ENCODE peak calls at places on chromosomes 5 and 9, in five cellular contexts. E, T, L, S and W are unnamed samples.

GRCh38 chr9:114038724-114039313 is 39.3 kb downstream of the AMBP start:
- DNase-seq in S (no peak), T (no peak), E (no peak), L (no peak), W (peak; percentile 36)

GRCh38 chr5:134083517-134083916 is 31.0 kb upstream of the TCF7 start:
- DNase-seq in L (no peak), S (no peak), T (no peak), E (no peak), W (no peak)

GRCh38 chr9:4381744-4382143 is 81.9 kb upstream of the GLIS3 start:
- DNase-seq in S (no peak), L (no peak), T (no peak), E (no peak), W (no peak)

GRCh38 chr9:100577776-100578448 is at the start of gene CAVIN4:
- DNase-seq in E (no peak), L (peak; percentile 55), S (no peak), T (peak; percentile 38), W (no peak)

GRCh38 chr5:150492621-150493020 is 15.3 kb upstream of the NDST1 start:
- DNase-seq in S (no peak), E (no peak), L (peak; percentile 82), T (no peak), W (no peak)

GRCh38 chr9:21465859-21466518 is 16.1 kb downstream of the IFNE start:
- DNase-seq in T (no peak), E (peak; percentile 64), L (peak; percentile 69), S (peak; percentile 41), W (no peak)

GRCh38 chr5:149240354-149240998 is 31.2 kb upstream of the AFAP1L1 start:
- DNase-seq in S (no peak), T (no peak), L (no peak), E (no peak), W (peak; percentile 51)

GRCh38 chr5:10306806-10307205 is 896 bp downstream of the CMBL start:
- DNase-seq in S (no peak), E (no peak), L (no peak), T (no peak), W (no peak)

GRCh38 chr5:23631283-23632045 is 124.1 kb downstream of the PRDM9 start:
- DNase-seq in L (peak; percentile 98), S (no peak), T (peak; percentile 30), E (no peak), W (no peak)
- H3K4me3 ChIP-seq in L (no peak overlapping the region), S (no peak overlapping the region), T (no peak overlapping the region), E (no peak overlapping the region), W (no peak overlapping the region)

GRCh38 chr9:104386020-104386419 is 118.0 kb upstream of the OR13F1 start:
- DNase-seq in S (no peak), L (no peak), E (peak; percentile 4), T (no peak), W (no peak)
- H3K4me3 ChIP-seq in S (no peak overlapping the region), L (no peak overlapping the region), E (no peak overlapping the region), T (no peak overlapping the region), W (no peak overlapping the region)

GRCh38 chr5:95080026-95080425 is 204.9 kb downstream of the MCTP1 start:
- DNase-seq in E (no peak), T (no peak), S (no peak), L (peak; percentile 16), W (no peak)
- H3K4me3 ChIP-seq in E (no peak overlapping the region), T (peak overlapping the region; percentile 63), S (no peak overlapping the region), L (no peak overlapping the region), W (no peak overlapping the region)

DNA sequence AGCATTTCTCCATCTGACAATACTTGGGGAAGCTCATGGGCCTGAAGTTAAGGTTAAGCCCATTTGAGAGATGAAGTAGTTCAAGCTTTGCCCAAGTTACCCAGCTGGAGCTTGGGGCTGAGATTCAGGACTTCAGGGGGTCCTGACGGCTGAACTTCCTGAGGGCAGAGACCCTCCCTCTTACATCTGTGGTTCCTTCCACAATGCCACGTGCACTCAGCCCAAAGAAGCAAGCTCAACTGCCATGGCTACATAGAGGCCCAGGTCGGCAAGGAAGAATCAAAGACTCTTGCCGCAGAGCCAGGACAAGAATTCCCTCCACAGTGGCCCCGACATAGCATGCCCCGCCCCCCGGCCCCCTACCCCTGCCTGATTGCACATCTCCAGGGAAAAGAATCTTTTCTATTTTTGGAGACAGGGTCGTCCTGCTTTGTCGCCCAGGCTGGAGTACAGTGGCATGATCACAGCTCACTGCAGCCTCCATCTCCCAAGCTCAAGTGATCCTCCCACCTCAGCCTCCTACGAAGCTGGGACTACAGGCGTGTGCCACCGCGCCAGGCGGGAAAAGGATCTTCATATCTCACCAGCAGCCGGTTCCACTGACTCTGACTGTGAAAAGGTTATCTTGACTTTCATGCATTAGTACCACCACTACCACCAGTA is 9.2 kb downstream of the PHF19 start:
- DNase-seq in L (no peak), E (no peak), S (no peak), T (no peak), W (no peak)
- H3K4me3 ChIP-seq in L (no peak overlapping the region), E (peak overlapping the region; percentile 15), S (peak overlapping the region; percentile 42), T (peak overlapping the region; percentile 65), W (no peak overlapping the region)

GRCh38 chr9:110050925-110051355 is 157.0 kb downstream of the C9orf152 start:
- DNase-seq in S (peak; percentile 69), L (peak; percentile 95), T (no peak), E (no peak), W (no peak)
- H3K4me3 ChIP-seq in S (peak overlapping the region; percentile 86), L (peak overlapping the region; percentile 93), T (peak overlapping the region; percentile 81), E (no peak overlapping the region), W (no peak overlapping the region)

GRCh38 chr9:85615792-85616191 is 126.0 kb downstream of the AGTPBP1 start:
- DNase-seq in T (no peak), L (no peak), E (no peak), S (no peak), W (no peak)

GRCh38 chr9:85605905-85606304 is 135.8 kb downstream of the AGTPBP1 start:
- DNase-seq in E (no peak), L (no peak), S (no peak), T (no peak), W (no peak)

GRCh38 chr9:85610074-85610855 is 131.5 kb downstream of the AGTPBP1 start:
- DNase-seq in T (peak; percentile 57), L (peak; percentile 83), E (peak; percentile 67), S (peak; percentile 73), W (peak; percentile 33)
- H3K4me3 ChIP-seq in T (peak overlapping the region; percentile 22), L (no peak overlapping the region), E (no peak overlapping the region), S (no peak overlapping the region), W (no peak overlapping the region)

GRCh38 chr9:128555180-128555721 is 2.9 kb downstream of the SPTAN1 start:
- DNase-seq in L (peak; percentile 47), T (no peak), S (no peak), E (peak; percentile 64), W (peak; percentile 21)
- H3K4me3 ChIP-seq in L (no peak overlapping the region), T (peak overlapping the region; percentile 98), S (peak overlapping the region; percentile 87), E (no peak overlapping the region), W (no peak overlapping the region)

GRCh38 chr5:124919076-124919475 is 172.6 kb upstream of the ZNF608 start:
- DNase-seq in E (no peak), T (no peak), S (no peak), L (no peak), W (no peak)
- H3K4me3 ChIP-seq in E (no peak overlapping the region), T (no peak overlapping the region), S (no peak overlapping the region), L (no peak overlapping the region), W (no peak overlapping the region)

GRCh38 chr9:23962101-23962500 is 136.1 kb upstream of the ELAVL2 start:
- DNase-seq in S (no peak), L (no peak), T (no peak), E (no peak), W (no peak)
- H3K4me3 ChIP-seq in S (no peak overlapping the region), L (no peak overlapping the region), T (no peak overlapping the region), E (no peak overlapping the region), W (no peak overlapping the region)